ENCODE peak calls at places on chromosomes 1 and 21, in eight cellular contexts. One of them, this sample, is unnamed.

GRCh38 chr1:172948457-172948856 is 102.3 kb downstream of the TNFSF18 start:
- DNase-seq in AG20443: peak
- DNase-seq in NCI-H510A: no peak
- DNase-seq in NCI-H82: no peak
- DNase-seq in retinal pigment epithelial cell: no peak
- DNase-seq in HT1080: peak
- DNase-seq in astrocyte of the spinal cord: peak
- DNase-seq in stimulated activated naive CD4-positive, alpha-beta T cell: no peak
- DNase-seq in this sample: no peak

GRCh38 chr21:30216041-30216723 is at the start of gene CLDN8:
- DNase-seq in AG20443: no peak
- DNase-seq in NCI-H510A: no peak
- DNase-seq in NCI-H82: no peak
- DNase-seq in retinal pigment epithelial cell: no peak
- DNase-seq in HT1080: no peak
- DNase-seq in astrocyte of the spinal cord: no peak
- DNase-seq in stimulated activated naive CD4-positive, alpha-beta T cell: no peak
- DNase-seq in this sample: no peak

GRCh38 chr21:42547906-42548365 is 34.3 kb downstream of the SLC37A1 start:
- DNase-seq in AG20443: no peak
- DNase-seq in NCI-H510A: no peak
- DNase-seq in NCI-H82: no peak
- DNase-seq in retinal pigment epithelial cell: no peak
- DNase-seq in HT1080: no peak
- DNase-seq in astrocyte of the spinal cord: no peak
- DNase-seq in stimulated activated naive CD4-positive, alpha-beta T cell: no peak
- DNase-seq in this sample: no peak

GRCh38 chr1:245645894-245646293 is 491.1 kb downstream of the KIF26B start:
- DNase-seq in AG20443: no peak
- DNase-seq in NCI-H510A: no peak
- DNase-seq in NCI-H82: no peak
- DNase-seq in retinal pigment epithelial cell: no peak
- DNase-seq in HT1080: no peak
- DNase-seq in astrocyte of the spinal cord: no peak
- DNase-seq in stimulated activated naive CD4-positive, alpha-beta T cell: no peak
- DNase-seq in this sample: no peak

GRCh38 chr1:203129501-203130231 is 2.1 kb downstream of the ADORA1 start:
- DNase-seq in AG20443: no peak
- DNase-seq in NCI-H510A: no peak
- DNase-seq in NCI-H82: no peak
- DNase-seq in retinal pigment epithelial cell: no peak
- DNase-seq in HT1080: no peak
- DNase-seq in astrocyte of the spinal cord: no peak
- DNase-seq in stimulated activated naive CD4-positive, alpha-beta T cell: no peak
- DNase-seq in this sample: no peak

GRCh38 chr21:15682182-15682895 is 47.4 kb upstream of the USP25 start:
- DNase-seq in AG20443: peak
- DNase-seq in NCI-H510A: no peak
- DNase-seq in NCI-H82: no peak
- DNase-seq in retinal pigment epithelial cell: no peak
- DNase-seq in HT1080: peak
- DNase-seq in astrocyte of the spinal cord: peak
- DNase-seq in stimulated activated naive CD4-positive, alpha-beta T cell: no peak
- DNase-seq in this sample: no peak

GRCh38 chr1:172658871-172659453 is at the start of gene FASLG:
- DNase-seq in AG20443: no peak
- DNase-seq in NCI-H510A: no peak
- DNase-seq in NCI-H82: no peak
- DNase-seq in retinal pigment epithelial cell: no peak
- DNase-seq in HT1080: no peak
- DNase-seq in astrocyte of the spinal cord: no peak
- DNase-seq in stimulated activated naive CD4-positive, alpha-beta T cell: no peak
- DNase-seq in this sample: no peak

GRCh38 chr1:172833956-172834355 is 175.1 kb downstream of the FASLG start:
- DNase-seq in AG20443: peak
- DNase-seq in NCI-H510A: no peak
- DNase-seq in NCI-H82: no peak
- DNase-seq in retinal pigment epithelial cell: no peak
- DNase-seq in HT1080: no peak
- DNase-seq in astrocyte of the spinal cord: no peak
- DNase-seq in stimulated activated naive CD4-positive, alpha-beta T cell: no peak
- DNase-seq in this sample: no peak

GRCh38 chr1:204660509-204660908 is 25.0 kb downstream of the LRRN2 start:
- DNase-seq in AG20443: peak
- DNase-seq in NCI-H510A: no peak
- DNase-seq in NCI-H82: no peak
- DNase-seq in retinal pigment epithelial cell: no peak
- DNase-seq in HT1080: no peak
- DNase-seq in astrocyte of the spinal cord: no peak
- DNase-seq in stimulated activated naive CD4-positive, alpha-beta T cell: no peak
- DNase-seq in this sample: no peak

GRCh38 chr1:93595266-93595665 is 86.4 kb downstream of the BCAR3 start:
- DNase-seq in AG20443: peak
- DNase-seq in NCI-H510A: no peak
- DNase-seq in NCI-H82: no peak
- DNase-seq in retinal pigment epithelial cell: no peak
- DNase-seq in HT1080: peak
- DNase-seq in astrocyte of the spinal cord: peak
- DNase-seq in stimulated activated naive CD4-positive, alpha-beta T cell: no peak
- DNase-seq in this sample: no peak

GRCh38 chr1:221672160-221672762 is 69.6 kb downstream of the DUSP10 start:
- DNase-seq in AG20443: peak
- DNase-seq in NCI-H510A: no peak
- DNase-seq in NCI-H82: no peak
- DNase-seq in retinal pigment epithelial cell: peak
- DNase-seq in HT1080: peak
- DNase-seq in astrocyte of the spinal cord: peak
- DNase-seq in stimulated activated naive CD4-positive, alpha-beta T cell: no peak
- DNase-seq in this sample: peak

GRCh38 chr1:206557636-206558473 is 50.5 kb downstream of the RASSF5 start:
- DNase-seq in AG20443: no peak
- DNase-seq in NCI-H510A: no peak
- DNase-seq in NCI-H82: no peak
- DNase-seq in retinal pigment epithelial cell: no peak
- DNase-seq in HT1080: no peak
- DNase-seq in astrocyte of the spinal cord: no peak
- DNase-seq in stimulated activated naive CD4-positive, alpha-beta T cell: peak
- DNase-seq in this sample: no peak

GRCh38 chr1:26838474-26839338 is 12.2 kb downstream of the ZDHHC18 start:
- DNase-seq in AG20443: no peak
- DNase-seq in NCI-H510A: no peak
- DNase-seq in NCI-H82: no peak
- DNase-seq in retinal pigment epithelial cell: no peak
- DNase-seq in HT1080: no peak
- DNase-seq in astrocyte of the spinal cord: no peak
- DNase-seq in stimulated activated naive CD4-positive, alpha-beta T cell: no peak
- DNase-seq in this sample: no peak

GRCh38 chr1:112675728-112676381 is 1.4 kb downstream of the MOV10 start:
- DNase-seq in AG20443: no peak
- DNase-seq in NCI-H510A: no peak
- DNase-seq in NCI-H82: no peak
- DNase-seq in retinal pigment epithelial cell: no peak
- DNase-seq in HT1080: no peak
- DNase-seq in astrocyte of the spinal cord: no peak
- DNase-seq in stimulated activated naive CD4-positive, alpha-beta T cell: no peak
- DNase-seq in this sample: no peak

GRCh38 chr21:34560609-34561008 is 48.6 kb upstream of the KCNE1 start:
- DNase-seq in AG20443: no peak
- DNase-seq in NCI-H510A: no peak
- DNase-seq in NCI-H82: peak
- DNase-seq in retinal pigment epithelial cell: no peak
- DNase-seq in HT1080: no peak
- DNase-seq in astrocyte of the spinal cord: no peak
- DNase-seq in stimulated activated naive CD4-positive, alpha-beta T cell: no peak
- DNase-seq in this sample: no peak

GRCh38 chr1:192986110-192986747 is 72.9 kb downstream of the UCHL5 start:
- DNase-seq in AG20443: no peak
- DNase-seq in NCI-H510A: no peak
- DNase-seq in NCI-H82: no peak
- DNase-seq in retinal pigment epithelial cell: no peak
- DNase-seq in HT1080: no peak
- DNase-seq in astrocyte of the spinal cord: no peak
- DNase-seq in stimulated activated naive CD4-positive, alpha-beta T cell: no peak
- DNase-seq in this sample: no peak

GRCh38 chr1:157292809-157293564 is 154.8 kb upstream of the ETV3 start:
- DNase-seq in AG20443: no peak
- DNase-seq in NCI-H510A: no peak
- DNase-seq in NCI-H82: no peak
- DNase-seq in retinal pigment epithelial cell: no peak
- DNase-seq in HT1080: no peak
- DNase-seq in astrocyte of the spinal cord: no peak
- DNase-seq in stimulated activated naive CD4-positive, alpha-beta T cell: no peak
- DNase-seq in this sample: no peak

This sample was measured in epithelial cell of proximal tubule.